ENCODE peak calls at places on chromosomes 16 and 17, in five cellular contexts. Y, B, J, V and A are unnamed samples.

GRCh38 chr16:89200124-89200849 is at the start of gene SLC22A31:
- DNase-seq in Y (no peak), B (no peak), J (no peak), V (no peak), A (no peak)

GRCh38 chr17:82332669-82333278 is 792 bp downstream of the SECTM1 start:
- DNase-seq in Y (no peak), B (no peak), J (peak), V (peak), A (no peak)

GRCh38 chr16:58842746-58843145 is 108.6 kb upstream of the GOT2 start:
- DNase-seq in Y (no peak), B (no peak), J (no peak), V (no peak), A (no peak)

GRCh38 chr17:66855204-66855603 is 20.3 kb downstream of the CACNG5 start:
- DNase-seq in Y (no peak), B (no peak), J (no peak), V (no peak), A (no peak)

GRCh38 chr17:74325743-74326379 is at the start of gene KIF19:
- DNase-seq in Y (no peak), B (no peak), J (peak), V (no peak), A (no peak)

GRCh38 chr17:39738568-39738901 is 797 bp downstream of the GRB7 start:
- DNase-seq in Y (no peak), B (no peak), J (peak), V (no peak), A (no peak)

GRCh38 chr16:783404-784161 is 4.6 kb downstream of the RPUSD1 start:
- DNase-seq in Y (no peak), B (no peak), J (no peak), V (no peak), A (no peak)

GRCh38 chr17:7745748-7746470 is 28.4 kb downstream of the DNAH2 start:
- DNase-seq in Y (peak), B (no peak), J (no peak), V (no peak), A (no peak)

GRCh38 chr16:86941731-86942468 is 363.6 kb downstream of the FOXL1 start:
- DNase-seq in Y (no peak), B (no peak), J (no peak), V (no peak), A (no peak)

GRCh38 chr16:77637939-77638338 is 84.4 kb upstream of the NUDT7 start:
- DNase-seq in Y (no peak), B (no peak), J (no peak), V (no peak), A (no peak)

GRCh38 chr17:60601443-60602384 is 1.7 kb downstream of the PPM1D start:
- DNase-seq in Y (peak), B (no peak), J (peak), V (no peak), A (no peak)

GRCh38 chr17:70804161-70804560 is 634.8 kb downstream of the KCNJ2 start:
- DNase-seq in Y (no peak), B (no peak), J (no peak), V (no peak), A (no peak)

GRCh38 chr16:78742501-78743283 is 643.2 kb downstream of the WWOX start:
- DNase-seq in Y (peak), B (no peak), J (no peak), V (peak), A (no peak)

GRCh38 chr17:7191571-7192270 is 12.6 kb upstream of the ASGR1 start:
- DNase-seq in Y (no peak), B (no peak), J (no peak), V (no peak), A (peak)

GRCh38 chr16:46895399-46896313 is 11.5 kb downstream of the GPT2 start:
- DNase-seq in Y (no peak), B (no peak), J (no peak), V (no peak), A (no peak)

GRCh38 chr16:52545157-52545543 is 1.8 kb downstream of the TOX3 start:
- DNase-seq in Y (no peak), B (no peak), J (no peak), V (no peak), A (no peak)

GRCh38 chr17:74610108-74610507 is 13.4 kb downstream of the CD300E start:
- DNase-seq in Y (no peak), B (no peak), J (no peak), V (no peak), A (no peak)

GRCh38 chr16:86975445-86975844 is 341.7 kb downstream of the C16orf95 start:
- DNase-seq in Y (peak), B (no peak), J (no peak), V (peak), A (no peak)

GRCh38 chr17:2388705-2389099 is 12.2 kb downstream of the MNT start:
- DNase-seq in Y (no peak), B (no peak), J (no peak), V (no peak), A (no peak)

GRCh38 chr17:70608193-70608592 is 438.9 kb downstream of the KCNJ2 start:
- DNase-seq in Y (no peak), B (no peak), J (no peak), V (no peak), A (no peak)

GRCh38 chr16:4654946-4655590 is 30.4 kb downstream of the MGRN1 start:
- DNase-seq in Y (no peak), B (no peak), J (no peak), V (no peak), A (no peak)

GRCh38 chr17:34542700-34543336 is 36.6 kb upstream of the TMEM132E start:
- DNase-seq in Y (peak), B (no peak), J (no peak), V (no peak), A (no peak)

GRCh38 chr16:85819245-85819644 is 19.8 kb downstream of the COX4I1 start:
- DNase-seq in Y (peak), B (no peak), J (no peak), V (no peak), A (peak)

GRCh38 chr16:72501739-72502653 is 330.0 kb upstream of the PMFBP1 start:
- DNase-seq in Y (peak), B (peak), J (peak), V (no peak), A (no peak)

GRCh38 chr16:56514845-56515244 is 5.0 kb downstream of the BBS2 start:
- DNase-seq in Y (no peak), B (no peak), J (no peak), V (no peak), A (no peak)

GRCh38 chr17:65856865-65857264 is 295.4 kb upstream of the AXIN2 start:
- DNase-seq in Y (no peak), B (no peak), J (no peak), V (no peak), A (no peak)